ENCODE peak calls at places on chromosome 17, in nine cellular contexts. X is stomach, C is suprapubic skin, D is A549, J is ovary, Y is sigmoid colon, E is upper lobe of left lung, Z is K562, A is transverse colon. F is an unnamed sample.

GRCh38 chr17:64025732-64026294 is 5.4 kb upstream of the ICAM2 start:
- DNase-seq in E (peak), Y (peak), J (peak), X (peak), A (peak), D (peak), Z (peak), C (peak), F (peak)

GRCh38 chr17:58615768-58616659 is 75.8 kb downstream of the TEX14 start:
- DNase-seq in J (no peak), X (no peak), C (no peak), Z (no peak), E (no peak), D (no peak), A (no peak), Y (no peak), F (no peak)

GRCh38 chr17:55625516-55625915 is 97.1 kb downstream of the TMEM100 start:
- DNase-seq in X (no peak), Y (no peak), J (no peak), A (no peak), C (no peak), D (no peak), E (no peak), Z (no peak), F (no peak)

GRCh38 chr17:47852113-47852949 is 1.4 kb upstream of the SP6 start:
- DNase-seq in J (no peak), E (no peak), Y (no peak), Z (peak), C (no peak), X (no peak), D (no peak), A (no peak), F (no peak)

GRCh38 chr17:37713028-37713431 is 31.8 kb downstream of the HNF1B start:
- DNase-seq in Y (no peak), C (no peak), Z (no peak), J (no peak), D (peak), A (no peak), X (peak), E (no peak), F (no peak)

GRCh38 chr17:77036841-77037381 is 103.9 kb upstream of the SEC14L1 start:
- DNase-seq in Z (peak), Y (no peak), D (no peak), J (no peak), A (peak), C (no peak), X (peak), E (no peak), F (no peak)

GRCh38 chr17:78893684-78894083 is 9.3 kb downstream of the CEP295NL start:
- DNase-seq in J (no peak), Y (no peak), Z (no peak), D (no peak), X (no peak), A (no peak), E (no peak), C (no peak), F (no peak)

GRCh38 chr17:78241277-78242023 is 10.0 kb downstream of the TMEM235 start:
- DNase-seq in C (no peak), Y (no peak), J (no peak), D (peak), Z (peak), A (no peak), E (no peak), X (no peak), F (no peak)

GRCh38 chr17:19513897-19514488 is 19.7 kb upstream of the SLC47A1 start:
- DNase-seq in C (peak), A (peak), Y (peak), E (peak), D (peak), X (peak), Z (peak), J (peak), F (peak)

GRCh38 chr17:57459286-57459915 is 203.1 kb downstream of the MSI2 start:
- DNase-seq in Y (no peak), D (peak), Z (peak), E (no peak), A (no peak), J (no peak), X (no peak), C (no peak), F (no peak)

GRCh38 chr17:58112970-58113631 is 29.9 kb downstream of the DYNLL2 start:
- DNase-seq in J (peak), A (peak), E (peak), C (peak), Y (peak), D (peak), Z (peak), X (peak), F (peak)

GRCh38 chr17:77440571-77440981 is 299.8 kb downstream of the SEC14L1 start:
- DNase-seq in Y (no peak), E (no peak), D (no peak), C (no peak), X (no peak), A (peak), J (no peak), Z (no peak), F (no peak)

GRCh38 chr17:58452738-58453137 is 35.4 kb upstream of the RNF43 start:
- DNase-seq in J (no peak), Y (no peak), X (no peak), C (no peak), Z (no peak), A (no peak), E (no peak), D (no peak), F (no peak)

GRCh38 chr17:8430966-8431365 is 4.7 kb upstream of the NDEL1 start:
- DNase-seq in D (no peak), J (peak), C (peak), A (no peak), E (no peak), Y (peak), Z (no peak), X (no peak), F (no peak)

DNA sequence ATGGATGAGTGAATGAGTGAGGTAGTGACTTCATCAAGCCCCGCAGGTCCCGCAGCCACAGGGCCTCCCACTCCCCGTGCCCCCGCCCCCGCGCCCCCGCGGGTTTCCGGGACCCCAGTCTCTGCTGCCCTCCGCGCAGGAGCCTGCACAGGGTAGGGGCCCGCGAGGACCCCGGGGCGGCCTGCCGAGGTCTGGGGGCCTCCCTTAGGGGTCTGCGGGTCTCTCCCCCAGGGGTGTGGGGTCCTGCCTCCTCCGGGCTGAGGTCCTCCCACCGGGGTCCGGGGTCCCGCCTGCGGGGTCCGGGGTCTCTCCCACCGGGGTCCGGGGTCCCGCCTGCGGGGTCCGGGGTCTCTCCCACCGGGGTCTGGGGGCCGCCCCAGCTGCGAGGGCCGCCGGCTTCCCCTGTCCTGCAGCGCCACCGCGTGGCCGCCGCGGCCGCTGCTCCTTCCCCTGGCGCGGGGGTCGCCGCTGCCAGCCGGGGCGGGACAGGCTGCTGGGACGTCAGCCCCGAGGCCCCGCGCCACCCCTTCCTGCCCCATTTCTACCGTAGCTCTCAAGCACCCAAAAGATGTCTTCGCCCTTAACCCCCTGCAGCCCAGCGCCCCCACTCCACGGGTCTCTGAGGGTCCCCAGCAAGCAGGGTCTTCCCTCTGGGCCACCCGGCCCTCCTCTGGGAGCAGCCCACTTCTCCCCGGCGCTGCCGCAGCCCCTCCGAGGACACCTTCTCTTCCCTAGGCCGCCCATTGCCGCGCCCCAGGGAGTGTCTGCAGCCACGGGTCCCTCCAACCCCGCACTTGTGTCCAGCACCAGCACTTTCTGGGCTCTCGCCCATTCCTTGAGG is 10.4 kb upstream of the CHMP6 start:
- DNase-seq in Z (peak), X (no peak), E (no peak), A (no peak), Y (no peak), C (no peak), J (no peak), D (no peak), F (no peak)
- TF ChIP-seq EP300 in Z (no peak), X (no peak), E (no peak), A (no peak), Y (no peak), C (no peak), J (no peak), D (no peak), F (no peak)

DNA sequence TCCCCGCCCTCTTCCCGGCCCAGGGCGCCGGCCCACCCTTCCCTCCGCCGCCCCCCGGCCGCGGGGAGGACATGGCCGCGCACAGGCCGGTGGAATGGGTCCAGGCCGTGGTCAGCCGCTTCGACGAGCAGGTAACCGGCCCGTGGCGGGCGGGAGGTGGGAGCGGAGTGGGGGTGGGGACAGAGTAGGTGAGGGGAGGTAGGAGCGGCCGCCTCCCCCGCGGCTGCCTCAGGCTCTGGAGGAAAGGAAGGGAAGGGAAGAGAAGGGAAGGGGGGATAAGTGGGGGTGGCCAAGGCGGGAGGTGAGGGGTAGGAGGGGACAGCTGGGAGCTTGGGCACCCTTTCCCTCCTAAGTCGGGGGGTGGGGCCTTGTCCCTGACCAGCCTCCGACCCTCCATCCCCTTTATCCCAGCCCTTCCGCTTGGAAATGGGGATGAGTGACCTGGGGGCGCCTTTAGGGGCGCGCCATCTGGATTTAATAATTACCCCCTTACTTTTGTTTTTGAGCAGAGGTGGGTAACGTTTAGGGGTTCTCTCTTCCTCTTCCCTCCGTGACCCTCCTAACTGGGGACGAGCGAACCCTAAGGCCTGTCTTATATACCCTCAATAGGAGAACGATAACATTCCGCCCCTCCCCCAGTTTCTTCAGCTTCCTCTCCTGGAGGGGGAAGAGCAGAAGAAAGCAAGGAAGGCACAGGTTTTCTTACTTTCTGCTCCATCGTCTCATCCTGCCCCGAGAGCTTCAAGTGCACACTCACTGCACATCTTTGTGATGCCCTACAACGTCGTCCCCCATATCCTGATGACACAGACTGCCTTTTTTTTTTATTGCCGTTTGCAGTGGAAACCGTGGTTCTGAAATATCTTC is 695 bp downstream of the NF1 start:
- DNase-seq in D (peak), C (peak), A (peak), E (peak), Z (peak), J (peak), X (peak), Y (peak), F (peak)
- TF ChIP-seq EP300 in D (no peak), C (no peak), A (no peak), E (no peak), Z (no peak), J (no peak), X (no peak), Y (no peak), F (no peak)

GRCh38 chr17:45997624-45998023 is 1.4 kb upstream of the STH start:
- DNase-seq in D (no peak), J (no peak), X (no peak), Y (no peak), C (no peak), E (no peak), Z (no peak), A (no peak), F (no peak)
- TF ChIP-seq EP300 in D (no peak), J (no peak), X (no peak), Y (no peak), C (no peak), E (no peak), Z (no peak), A (no peak), F (no peak)

GRCh38 chr17:50149425-50150353 is 788 bp downstream of the PPP1R9B start:
- DNase-seq in A (peak), C (no peak), Z (peak), D (peak), E (peak), J (peak), Y (peak), X (peak), F (no peak)
- TF ChIP-seq EP300 in A (no peak), C (no peak), Z (no peak), D (no peak), E (no peak), J (no peak), Y (no peak), X (no peak), F (no peak)

GRCh38 chr17:9937164-9937835 is 32.2 kb upstream of the RCVRN start:
- DNase-seq in Y (peak), C (peak), J (no peak), D (no peak), X (no peak), Z (no peak), A (peak), E (no peak), F (no peak)
- TF ChIP-seq EP300 in Y (no peak), C (no peak), J (no peak), D (no peak), X (no peak), Z (no peak), A (no peak), E (no peak), F (no peak)

F was measured in tibial nerve.